ENCODE peak calls at places on chromosomes 6 and 20, in nine cellular contexts. One of them, this sample, is unnamed.

GRCh38 chr20:49635171-49635570 is 67.2 kb upstream of the PTGIS start:
- DNase-seq in activated naive CD4-positive, alpha-beta T cell treated with anti-CD3 and anti-CD28 coated beads, Interleukin-2, amount 10 ng/mL, durations not matched to agents 7 days and 5 days: no peak
- DNase-seq in fibroblast of the conjunctiva: no peak
- DNase-seq in GM04504: no peak
- DNase-seq in pancreas: no peak
- DNase-seq in foreskin fibroblast: no peak
- DNase-seq in stimulated activated naive CD8-positive, alpha-beta T cell treated with anti-CD3 and anti-CD28 coated beads, Interleukin-15, Interleukin-2, amounts not matched to agents 100 U/mL and 50 U/mL, for 24 hours: no peak
- DNase-seq in adrenal gland: peak
- DNase-seq in T-helper 22 cell: no peak
- DNase-seq in this sample: no peak

GRCh38 chr6:116992546-116992945 is 115.5 kb downstream of the RFX6 start:
- DNase-seq in activated naive CD4-positive, alpha-beta T cell treated with anti-CD3 and anti-CD28 coated beads, Interleukin-2, amount 10 ng/mL, durations not matched to agents 7 days and 5 days: no peak
- DNase-seq in fibroblast of the conjunctiva: no peak
- DNase-seq in GM04504: no peak
- DNase-seq in pancreas: no peak
- DNase-seq in foreskin fibroblast: no peak
- DNase-seq in stimulated activated naive CD8-positive, alpha-beta T cell treated with anti-CD3 and anti-CD28 coated beads, Interleukin-15, Interleukin-2, amounts not matched to agents 100 U/mL and 50 U/mL, for 24 hours: no peak
- DNase-seq in adrenal gland: no peak
- DNase-seq in T-helper 22 cell: no peak
- DNase-seq in this sample: no peak

GRCh38 chr6:53033764-53034163 is 31.4 kb upstream of the FBXO9 start:
- DNase-seq in activated naive CD4-positive, alpha-beta T cell treated with anti-CD3 and anti-CD28 coated beads, Interleukin-2, amount 10 ng/mL, durations not matched to agents 7 days and 5 days: no peak
- DNase-seq in fibroblast of the conjunctiva: peak
- DNase-seq in GM04504: no peak
- DNase-seq in pancreas: no peak
- DNase-seq in foreskin fibroblast: peak
- DNase-seq in stimulated activated naive CD8-positive, alpha-beta T cell treated with anti-CD3 and anti-CD28 coated beads, Interleukin-15, Interleukin-2, amounts not matched to agents 100 U/mL and 50 U/mL, for 24 hours: no peak
- DNase-seq in adrenal gland: no peak
- DNase-seq in T-helper 22 cell: no peak
- DNase-seq in this sample: no peak

GRCh38 chr6:52533491-52533890 is 43.4 kb downstream of the TRAM2 start:
- DNase-seq in activated naive CD4-positive, alpha-beta T cell treated with anti-CD3 and anti-CD28 coated beads, Interleukin-2, amount 10 ng/mL, durations not matched to agents 7 days and 5 days: no peak
- DNase-seq in fibroblast of the conjunctiva: no peak
- DNase-seq in GM04504: no peak
- DNase-seq in pancreas: no peak
- DNase-seq in foreskin fibroblast: no peak
- DNase-seq in stimulated activated naive CD8-positive, alpha-beta T cell treated with anti-CD3 and anti-CD28 coated beads, Interleukin-15, Interleukin-2, amounts not matched to agents 100 U/mL and 50 U/mL, for 24 hours: no peak
- DNase-seq in adrenal gland: no peak
- DNase-seq in T-helper 22 cell: no peak
- DNase-seq in this sample: no peak

GRCh38 chr6:2896741-2897140 is 6.4 kb downstream of the SERPINB9 start:
- DNase-seq in activated naive CD4-positive, alpha-beta T cell treated with anti-CD3 and anti-CD28 coated beads, Interleukin-2, amount 10 ng/mL, durations not matched to agents 7 days and 5 days: no peak
- DNase-seq in fibroblast of the conjunctiva: no peak
- DNase-seq in GM04504: no peak
- DNase-seq in pancreas: no peak
- DNase-seq in foreskin fibroblast: no peak
- DNase-seq in stimulated activated naive CD8-positive, alpha-beta T cell treated with anti-CD3 and anti-CD28 coated beads, Interleukin-15, Interleukin-2, amounts not matched to agents 100 U/mL and 50 U/mL, for 24 hours: no peak
- DNase-seq in adrenal gland: peak
- DNase-seq in T-helper 22 cell: no peak
- DNase-seq in this sample: no peak

GRCh38 chr6:5486214-5486613 is 224.9 kb downstream of the FARS2 start:
- DNase-seq in activated naive CD4-positive, alpha-beta T cell treated with anti-CD3 and anti-CD28 coated beads, Interleukin-2, amount 10 ng/mL, durations not matched to agents 7 days and 5 days: no peak
- DNase-seq in fibroblast of the conjunctiva: no peak
- DNase-seq in GM04504: no peak
- DNase-seq in pancreas: no peak
- DNase-seq in foreskin fibroblast: no peak
- DNase-seq in stimulated activated naive CD8-positive, alpha-beta T cell treated with anti-CD3 and anti-CD28 coated beads, Interleukin-15, Interleukin-2, amounts not matched to agents 100 U/mL and 50 U/mL, for 24 hours: no peak
- DNase-seq in adrenal gland: no peak
- DNase-seq in T-helper 22 cell: no peak
- DNase-seq in this sample: no peak

GRCh38 chr6:148406579-148407371 is 64.1 kb downstream of the SASH1 start:
- DNase-seq in activated naive CD4-positive, alpha-beta T cell treated with anti-CD3 and anti-CD28 coated beads, Interleukin-2, amount 10 ng/mL, durations not matched to agents 7 days and 5 days: no peak
- DNase-seq in fibroblast of the conjunctiva: no peak
- DNase-seq in GM04504: no peak
- DNase-seq in pancreas: no peak
- DNase-seq in foreskin fibroblast: no peak
- DNase-seq in stimulated activated naive CD8-positive, alpha-beta T cell treated with anti-CD3 and anti-CD28 coated beads, Interleukin-15, Interleukin-2, amounts not matched to agents 100 U/mL and 50 U/mL, for 24 hours: no peak
- DNase-seq in adrenal gland: no peak
- DNase-seq in T-helper 22 cell: no peak
- DNase-seq in this sample: no peak

GRCh38 chr6:45717027-45717426 is 298.6 kb downstream of the CLIC5 start:
- DNase-seq in activated naive CD4-positive, alpha-beta T cell treated with anti-CD3 and anti-CD28 coated beads, Interleukin-2, amount 10 ng/mL, durations not matched to agents 7 days and 5 days: no peak
- DNase-seq in fibroblast of the conjunctiva: no peak
- DNase-seq in GM04504: no peak
- DNase-seq in pancreas: no peak
- DNase-seq in foreskin fibroblast: no peak
- DNase-seq in stimulated activated naive CD8-positive, alpha-beta T cell treated with anti-CD3 and anti-CD28 coated beads, Interleukin-15, Interleukin-2, amounts not matched to agents 100 U/mL and 50 U/mL, for 24 hours: no peak
- DNase-seq in adrenal gland: no peak
- DNase-seq in T-helper 22 cell: no peak
- DNase-seq in this sample: no peak

GRCh38 chr6:108203189-108204119 is 37.6 kb downstream of the NR2E1 start:
- DNase-seq in activated naive CD4-positive, alpha-beta T cell treated with anti-CD3 and anti-CD28 coated beads, Interleukin-2, amount 10 ng/mL, durations not matched to agents 7 days and 5 days: no peak
- DNase-seq in fibroblast of the conjunctiva: no peak
- DNase-seq in GM04504: no peak
- DNase-seq in pancreas: no peak
- DNase-seq in foreskin fibroblast: no peak
- DNase-seq in stimulated activated naive CD8-positive, alpha-beta T cell treated with anti-CD3 and anti-CD28 coated beads, Interleukin-15, Interleukin-2, amounts not matched to agents 100 U/mL and 50 U/mL, for 24 hours: no peak
- DNase-seq in adrenal gland: no peak
- DNase-seq in T-helper 22 cell: no peak
- DNase-seq in this sample: no peak

GRCh38 chr20:53214392-53214791 is 242.2 kb downstream of the TSHZ2 start:
- DNase-seq in activated naive CD4-positive, alpha-beta T cell treated with anti-CD3 and anti-CD28 coated beads, Interleukin-2, amount 10 ng/mL, durations not matched to agents 7 days and 5 days: no peak
- DNase-seq in fibroblast of the conjunctiva: no peak
- DNase-seq in GM04504: no peak
- DNase-seq in pancreas: no peak
- DNase-seq in foreskin fibroblast: no peak
- DNase-seq in stimulated activated naive CD8-positive, alpha-beta T cell treated with anti-CD3 and anti-CD28 coated beads, Interleukin-15, Interleukin-2, amounts not matched to agents 100 U/mL and 50 U/mL, for 24 hours: no peak
- DNase-seq in adrenal gland: no peak
- DNase-seq in T-helper 22 cell: no peak
- DNase-seq in this sample: no peak

GRCh38 chr20:513429-513828 is 30.2 kb downstream of the CSNK2A1 start:
- DNase-seq in activated naive CD4-positive, alpha-beta T cell treated with anti-CD3 and anti-CD28 coated beads, Interleukin-2, amount 10 ng/mL, durations not matched to agents 7 days and 5 days: no peak
- DNase-seq in fibroblast of the conjunctiva: no peak
- DNase-seq in GM04504: no peak
- DNase-seq in pancreas: no peak
- DNase-seq in foreskin fibroblast: peak
- DNase-seq in stimulated activated naive CD8-positive, alpha-beta T cell treated with anti-CD3 and anti-CD28 coated beads, Interleukin-15, Interleukin-2, amounts not matched to agents 100 U/mL and 50 U/mL, for 24 hours: no peak
- DNase-seq in adrenal gland: no peak
- DNase-seq in T-helper 22 cell: no peak
- DNase-seq in this sample: no peak

GRCh38 chr20:59121714-59122376 is 41.8 kb upstream of the ZNF831 start:
- DNase-seq in activated naive CD4-positive, alpha-beta T cell treated with anti-CD3 and anti-CD28 coated beads, Interleukin-2, amount 10 ng/mL, durations not matched to agents 7 days and 5 days: no peak
- DNase-seq in fibroblast of the conjunctiva: no peak
- DNase-seq in GM04504: no peak
- DNase-seq in pancreas: no peak
- DNase-seq in foreskin fibroblast: no peak
- DNase-seq in stimulated activated naive CD8-positive, alpha-beta T cell treated with anti-CD3 and anti-CD28 coated beads, Interleukin-15, Interleukin-2, amounts not matched to agents 100 U/mL and 50 U/mL, for 24 hours: no peak
- DNase-seq in adrenal gland: no peak
- DNase-seq in T-helper 22 cell: no peak
- DNase-seq in this sample: no peak

GRCh38 chr6:17086469-17086868 is 15.4 kb upstream of the STMND1 start:
- DNase-seq in activated naive CD4-positive, alpha-beta T cell treated with anti-CD3 and anti-CD28 coated beads, Interleukin-2, amount 10 ng/mL, durations not matched to agents 7 days and 5 days: peak
- DNase-seq in fibroblast of the conjunctiva: peak
- DNase-seq in GM04504: peak
- DNase-seq in pancreas: no peak
- DNase-seq in foreskin fibroblast: peak
- DNase-seq in stimulated activated naive CD8-positive, alpha-beta T cell treated with anti-CD3 and anti-CD28 coated beads, Interleukin-15, Interleukin-2, amounts not matched to agents 100 U/mL and 50 U/mL, for 24 hours: peak
- DNase-seq in adrenal gland: peak
- DNase-seq in T-helper 22 cell: no peak
- DNase-seq in this sample: no peak